ENCODE peak calls at places on chromosomes 6 and 20, in ten cellular contexts. P is A549; S is adrenal gland; U is AG04450; M is epithelial cell of esophagus; W is upper lobe of right lung; L is CD8-positive, alpha-beta memory T cell; I is adipocyte; Z is skeletal muscle cell; B is CD4-positive, alpha-beta memory T cell. R is an unnamed sample.

GRCh38 chr6:132731086-132731485 is 17.2 kb upstream of the VNN1 start:
- DNase-seq in P (no peak), S (no peak), U (no peak), M (peak), W (no peak), L (no peak), I (peak), Z (no peak), B (no peak), R (no peak)

GRCh38 chr20:51480507-51481270 is 61.8 kb downstream of the NFATC2 start:
- DNase-seq in P (no peak), S (no peak), U (no peak), M (no peak), W (no peak), L (peak), I (no peak), Z (no peak), B (peak), R (no peak)

GRCh38 chr20:45011108-45011526 is 44.8 kb downstream of the STK4 start:
- DNase-seq in P (peak), S (peak), U (peak), M (peak), W (no peak), L (peak), I (peak), Z (peak), B (peak), R (peak)

GRCh38 chr6:107800564-107801164 is 23.4 kb downstream of the SCML4 start:
- DNase-seq in P (no peak), S (no peak), U (no peak), M (peak), W (no peak), L (no peak), I (no peak), Z (no peak), B (no peak), R (no peak)

GRCh38 chr6:21053612-21054011 is 519.4 kb downstream of the CDKAL1 start:
- DNase-seq in P (no peak), S (no peak), U (no peak), M (peak), W (no peak), L (no peak), I (peak), Z (peak), B (no peak), R (no peak)

GRCh38 chr20:1619861-1620444 is at the start of gene SIRPB1:
- DNase-seq in P (no peak), S (no peak), U (no peak), M (no peak), W (peak), L (no peak), I (no peak), Z (no peak), B (no peak), R (no peak)

GRCh38 chr6:82954937-82955577 is 110.6 kb downstream of the UBE3D start:
- DNase-seq in P (no peak), S (no peak), U (peak), M (peak), W (no peak), L (no peak), I (peak), Z (peak), B (no peak), R (no peak)

GRCh38 chr20:53434662-53435061 is 159.0 kb downstream of the ZNF217 start:
- DNase-seq in P (no peak), S (no peak), U (no peak), M (no peak), W (no peak), L (no peak), I (no peak), Z (no peak), B (no peak), R (no peak)

GRCh38 chr6:111716325-111716724 is 110.6 kb upstream of the TRAF3IP2 start:
- DNase-seq in P (no peak), S (no peak), U (no peak), M (no peak), W (no peak), L (no peak), I (no peak), Z (no peak), B (no peak), R (no peak)

GRCh38 chr20:58352454-58352853 is 36.6 kb upstream of the VAPB start:
- DNase-seq in P (no peak), S (no peak), U (no peak), M (no peak), W (no peak), L (no peak), I (no peak), Z (no peak), B (no peak), R (no peak)

GRCh38 chr20:46708172-46708860 is 1.1 kb upstream of the SLC2A10 start:
- DNase-seq in P (no peak), S (no peak), U (no peak), M (peak), W (no peak), L (no peak), I (no peak), Z (no peak), B (no peak), R (no peak)

GRCh38 chr6:54805077-54805476 is 41.5 kb upstream of the FAM83B start:
- DNase-seq in P (no peak), S (no peak), U (no peak), M (no peak), W (no peak), L (no peak), I (peak), Z (no peak), B (no peak), R (no peak)

GRCh38 chr6:50124572-50124971 is 74.8 kb upstream of the DEFB112 start:
- DNase-seq in P (no peak), S (no peak), U (no peak), M (no peak), W (no peak), L (no peak), I (no peak), Z (no peak), B (no peak), R (no peak)

GRCh38 chr6:119390276-119390793 is 40.8 kb upstream of the MAN1A1 start:
- DNase-seq in P (no peak), S (no peak), U (no peak), M (peak), W (no peak), L (no peak), I (no peak), Z (no peak), B (no peak), R (no peak)

GRCh38 chr6:90074161-90074560 is 179.9 kb downstream of the GJA10 start:
- DNase-seq in P (no peak), S (no peak), U (no peak), M (peak), W (no peak), L (no peak), I (no peak), Z (no peak), B (no peak), R (no peak)

GRCh38 chr6:166029506-166029905 is 138.1 kb downstream of the TBXT start:
- DNase-seq in P (no peak), S (no peak), U (no peak), M (no peak), W (no peak), L (no peak), I (no peak), Z (peak), B (no peak), R (no peak)

GRCh38 chr20:32494498-32495216 is 90.5 kb downstream of the NOL4L start:
- DNase-seq in P (no peak), S (no peak), U (no peak), M (no peak), W (no peak), L (no peak), I (no peak), Z (no peak), B (no peak), R (no peak)

GRCh38 chr6:39490120-39490519 is 167.6 kb upstream of the KCNK16 start:
- DNase-seq in P (no peak), S (no peak), U (no peak), M (no peak), W (no peak), L (no peak), I (no peak), Z (no peak), B (no peak), R (no peak)

GRCh38 chr6:29651413-29652197 is 5.3 kb upstream of the MOG start:
- DNase-seq in P (peak), S (no peak), U (no peak), M (peak), W (no peak), L (no peak), I (peak), Z (no peak), B (peak), R (no peak)

DNA sequence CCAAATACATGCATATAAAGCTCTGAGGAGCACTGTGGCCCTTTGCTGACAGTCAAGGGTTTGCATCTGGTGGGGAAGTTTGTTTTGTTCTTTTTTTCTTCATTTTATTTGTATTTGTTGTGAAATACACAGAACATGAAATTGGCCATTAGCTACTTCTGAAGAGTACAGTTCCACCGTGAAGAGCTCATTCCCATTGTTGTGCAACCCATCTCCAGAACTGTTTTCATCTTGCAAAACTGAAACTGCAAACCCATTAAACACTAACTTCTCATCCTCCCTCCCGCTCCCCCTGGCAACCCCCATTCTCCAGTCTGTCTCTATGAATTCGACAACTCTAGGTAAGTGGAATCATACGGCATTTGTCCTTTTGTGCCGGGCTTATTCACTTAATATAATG is 231.3 kb downstream of the TFAP2C start:
- DNase-seq in P (no peak), S (no peak), U (no peak), M (no peak), W (no peak), L (no peak), I (peak), Z (no peak), B (no peak), R (no peak)
- H3K4me3 ChIP-seq in P (no peak), S (no peak), U (no peak), M (no peak), W (no peak), L (no peak), I (no peak), Z (no peak), B (no peak), R (no peak)

GRCh38 chr6:124964764-124965105 is 2.5 kb downstream of the RNF217 start:
- DNase-seq in P (no peak), S (no peak), U (no peak), M (peak), W (no peak), L (no peak), I (no peak), Z (no peak), B (no peak), R (no peak)
- H3K4me3 ChIP-seq in P (peak), S (no peak), U (peak), M (peak), W (peak), L (no peak), I (peak), Z (peak), B (no peak), R (peak)

GRCh38 chr6:138428943-138429616 is 25.1 kb downstream of the HEBP2 start:
- DNase-seq in P (peak), S (no peak), U (peak), M (peak), W (no peak), L (no peak), I (peak), Z (peak), B (peak), R (peak)
- H3K4me3 ChIP-seq in P (no peak), S (no peak), U (no peak), M (no peak), W (no peak), L (no peak), I (no peak), Z (no peak), B (no peak), R (no peak)

GRCh38 chr6:159520002-159520401 is 173.0 kb downstream of the SOD2 start:
- DNase-seq in P (no peak), S (no peak), U (no peak), M (no peak), W (no peak), L (no peak), I (no peak), Z (no peak), B (no peak), R (no peak)
- H3K4me3 ChIP-seq in P (no peak), S (no peak), U (no peak), M (no peak), W (no peak), L (no peak), I (no peak), Z (no peak), B (no peak), R (no peak)

GRCh38 chr6:4451718-4452117 is 316.3 kb upstream of the ECI2 start:
- DNase-seq in P (no peak), S (no peak), U (no peak), M (no peak), W (no peak), L (no peak), I (no peak), Z (no peak), B (no peak), R (no peak)
- H3K4me3 ChIP-seq in P (no peak), S (no peak), U (no peak), M (no peak), W (no peak), L (no peak), I (peak), Z (no peak), B (no peak), R (no peak)

DNA sequence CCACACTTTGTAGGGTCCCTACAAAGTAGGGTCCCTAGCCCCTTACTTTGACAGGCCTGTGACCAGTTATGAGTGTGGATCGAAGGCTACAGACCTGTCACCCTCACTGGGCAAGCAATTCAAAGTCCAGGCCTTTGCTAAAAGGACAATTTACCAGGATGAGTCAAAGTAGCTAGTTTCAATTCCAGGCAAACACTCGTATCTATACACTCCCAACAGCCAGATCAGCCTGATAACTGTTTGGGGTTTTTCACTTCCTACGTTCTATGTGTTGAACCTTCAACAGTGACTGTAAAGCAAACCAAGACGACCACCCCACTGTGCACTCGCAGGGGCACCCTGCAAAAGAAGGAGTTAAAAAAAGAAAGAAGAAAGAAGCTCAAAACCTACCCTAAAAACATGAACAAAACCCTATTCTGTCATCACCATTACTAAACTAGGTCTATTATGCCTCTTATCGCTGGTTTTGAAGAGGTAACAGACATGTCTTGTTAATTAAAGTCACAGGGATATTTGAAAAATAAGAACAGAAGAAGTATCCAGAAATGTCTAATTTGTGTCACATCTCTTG is 3.2 kb downstream of the GFOD1 start:
- DNase-seq in P (no peak), S (no peak), U (no peak), M (no peak), W (no peak), L (no peak), I (no peak), Z (no peak), B (no peak), R (no peak)
- H3K4me3 ChIP-seq in P (no peak), S (no peak), U (no peak), M (no peak), W (peak), L (no peak), I (no peak), Z (no peak), B (no peak), R (no peak)

GRCh38 chr6:26552640-26553189 is 14.5 kb downstream of the HMGN4 start:
- DNase-seq in P (no peak), S (no peak), U (no peak), M (no peak), W (no peak), L (no peak), I (peak), Z (no peak), B (no peak), R (no peak)

GRCh38 chr6:26555505-26556262 is 17.5 kb downstream of the HMGN4 start:
- DNase-seq in P (no peak), S (no peak), U (no peak), M (peak), W (no peak), L (no peak), I (peak), Z (no peak), B (no peak), R (no peak)

GRCh38 chr6:26554669-26555504 is 16.7 kb downstream of the HMGN4 start:
- DNase-seq in P (no peak), S (no peak), U (no peak), M (peak), W (no peak), L (no peak), I (peak), Z (no peak), B (peak), R (no peak)

GRCh38 chr6:26553264-26553738 is 15.1 kb downstream of the HMGN4 start:
- DNase-seq in P (no peak), S (peak), U (no peak), M (peak), W (peak), L (peak), I (peak), Z (no peak), B (peak), R (peak)

GRCh38 chr6:26553739-26554668 is 15.8 kb downstream of the HMGN4 start:
- DNase-seq in P (no peak), S (peak), U (peak), M (peak), W (peak), L (peak), I (peak), Z (peak), B (peak), R (peak)
- H3K4me3 ChIP-seq in P (peak), S (peak), U (peak), M (peak), W (peak), L (peak), I (peak), Z (peak), B (peak), R (peak)